ENCODE peak calls at places on chromosome 11, in four cellular contexts. D is Peyer's patch, B is fibroblast of lung, R is PC-9. G is an unnamed sample. For H3K9me3, the result is how much of the 10 kb centered on the place peaks cover.

GRCh38 chr11:126991596-126991995 is 9.0 kb downstream of the KIRREL3 start:
- DNase-seq in R (peak), B (no peak), D (no peak), G (no peak)

GRCh38 chr11:17703951-17704350 is 15.4 kb upstream of the MYOD1 start:
- DNase-seq in D (no peak), R (no peak), B (peak), G (no peak)

GRCh38 chr11:68974421-68975194 is 6.2 kb downstream of the MRGPRD start:
- DNase-seq in B (peak), R (no peak), D (peak), G (peak)

GRCh38 chr11:86990520-86990919 is 35.3 kb upstream of the FZD4 start:
- DNase-seq in R (peak), B (peak), D (no peak), G (peak)

GRCh38 chr11:117625237-117625636 is 171.8 kb downstream of the DSCAML1 start:
- DNase-seq in R (no peak), D (no peak), B (no peak), G (no peak)

GRCh38 chr11:19646308-19646707 is 66.3 kb upstream of the NAV2 start:
- DNase-seq in R (no peak), B (no peak), D (no peak), G (no peak)

GRCh38 chr11:78961186-78961782 is 386.6 kb upstream of the NARS2 start:
- DNase-seq in R (peak), B (peak), D (no peak), G (peak)

GRCh38 chr11:117809236-117810055 is 12.4 kb upstream of the DSCAML1 start:
- DNase-seq in D (peak), R (no peak), B (peak), G (peak)

GRCh38 chr11:16911658-16912057 is 102.6 kb downstream of the PLEKHA7 start:
- DNase-seq in R (no peak), B (no peak), D (no peak), G (no peak)

GRCh38 chr11:65113361-65113756 is 1.7 kb downstream of the TM7SF2 start:
- DNase-seq in D (no peak), B (no peak), R (no peak), G (no peak)

GRCh38 chr11:15159085-15159484 is 44.4 kb downstream of the INSC start:
- DNase-seq in D (no peak), B (peak), R (no peak), G (no peak)

GRCh38 chr11:114208371-114208770 is 87.8 kb upstream of the NNMT start:
- DNase-seq in R (no peak), D (no peak), B (no peak), G (no peak)

GRCh38 chr11:63880031-63880841 is 36.7 kb downstream of the RCOR2 start:
- DNase-seq in R (no peak), D (no peak), B (peak), G (no peak)

GRCh38 chr11:103877221-103877620 is 159.2 kb upstream of the DDI1 start:
- DNase-seq in D (no peak), R (no peak), B (peak), G (peak)

GRCh38 chr11:10514210-10514609 is 26.8 kb downstream of the RNF141 start:
- DNase-seq in R (no peak), B (no peak), D (no peak), G (no peak)

GRCh38 chr11:101446238-101446637 is 137.6 kb downstream of the TRPC6 start:
- DNase-seq in R (peak), B (peak), D (no peak), G (no peak)

GRCh38 chr11:125443767-125444311 is 52.2 kb downstream of the FEZ1 start:
- DNase-seq in D (no peak), R (no peak), B (no peak), G (no peak)

GRCh38 chr11:120337133-120337895 is 1.1 kb downstream of the ARHGEF12 start:
- DNase-seq in B (peak), D (peak), R (peak), G (peak)

GRCh38 chr11:126949066-126949945 is 51.3 kb downstream of the KIRREL3 start:
- DNase-seq in B (peak), R (no peak), D (no peak), G (no peak)

GRCh38 chr11:1298695-1299492 is 10.5 kb downstream of the TOLLIP start:
- DNase-seq in R (peak), D (peak), B (peak), G (peak)

GRCh38 chr11:114026355-114026754 is 33.2 kb upstream of the ZBTB16 start:
- DNase-seq in B (peak), R (no peak), D (no peak), G (peak)

GRCh38 chr11:79076526-79077115 is 364.2 kb downstream of the TENM4 start:
- DNase-seq in B (no peak), R (no peak), D (no peak), G (peak)

GRCh38 chr11:10809373-10810199 is 860 bp upstream of the EIF4G2 start:
- DNase-seq in B (peak), R (no peak), D (no peak), G (peak)

GRCh38 chr11:33449798-33450197 is 192.6 kb downstream of the HIPK3 start:
- DNase-seq in D (no peak), B (peak), R (peak), G (no peak)

GRCh38 chr11:72209101-72209500 is 7.5 kb upstream of the FOLR2 start:
- DNase-seq in R (no peak), B (no peak), D (no peak), G (peak)

GRCh38 chr11:134584001-134584561 is 172.0 kb upstream of the B3GAT1 start:
- DNase-seq in D (no peak), R (no peak), B (no peak), G (no peak)

GRCh38 chr11:59263225-59263894 is 50.6 kb upstream of the MPEG1 start:
- DNase-seq in D (peak), R (no peak), B (no peak), G (peak)

GRCh38 chr11:78802058-78802633 is 227.5 kb upstream of the NARS2 start:
- DNase-seq in D (no peak), R (no peak), B (peak), G (no peak)

GRCh38 chr11:43735931-43736330 is 55.4 kb downstream of the HSD17B12 start:
- DNase-seq in B (peak), R (no peak), D (no peak), G (no peak)

GRCh38 chr11:26078217-26078821 is 253.6 kb upstream of the ANO3 start:
- DNase-seq in B (no peak), R (no peak), D (no peak), G (no peak)

GRCh38 chr11:287821-288327 is 1.1 kb upstream of the PGGHG start:
- DNase-seq in R (no peak), B (no peak), D (peak), G (peak)

GRCh38 chr11:117934526-117935307 is 5.5 kb upstream of the TMPRSS13 start:
- DNase-seq in B (no peak), R (no peak), D (peak), G (peak)

GRCh38 chr11:124586247-124586860 is 16.6 kb downstream of the OR8A1 start:
- DNase-seq in R (no peak), B (peak), D (peak), G (peak)

GRCh38 chr11:78902771-78903507 is 328.3 kb upstream of the NARS2 start:
- DNase-seq in B (no peak), R (no peak), D (no peak), G (no peak)

GRCh38 chr11:71304045-71304444 is 51.7 kb upstream of the SHANK2 start:
- DNase-seq in D (no peak), R (no peak), B (no peak), G (no peak)

GRCh38 chr11:128302425-128303186 is 284.8 kb downstream of the ETS1 start:
- DNase-seq in R (no peak), D (no peak), B (no peak), G (no peak)

GRCh38 chr11:8082391-8083087 is 1.5 kb downstream of the TUB start:
- DNase-seq in B (no peak), R (no peak), D (no peak), G (no peak)

GRCh38 chr11:50075856-50076255 is 43.2 kb downstream of the OR4C45 start:
- DNase-seq in B (no peak), D (no peak), R (no peak), G (no peak)

GRCh38 chr11:50074161-50074560 is 41.5 kb downstream of the OR4C45 start:
- DNase-seq in D (no peak), R (no peak), B (no peak), G (no peak)

GRCh38 chr11:50078001-50078400 is 45.3 kb downstream of the OR4C45 start:
- DNase-seq in R (no peak), B (no peak), D (no peak), G (no peak)

GRCh38 chr11:50080256-50080655 is 47.6 kb downstream of the OR4C45 start:
- DNase-seq in B (no peak), D (no peak), R (no peak), G (no peak)

DNA sequence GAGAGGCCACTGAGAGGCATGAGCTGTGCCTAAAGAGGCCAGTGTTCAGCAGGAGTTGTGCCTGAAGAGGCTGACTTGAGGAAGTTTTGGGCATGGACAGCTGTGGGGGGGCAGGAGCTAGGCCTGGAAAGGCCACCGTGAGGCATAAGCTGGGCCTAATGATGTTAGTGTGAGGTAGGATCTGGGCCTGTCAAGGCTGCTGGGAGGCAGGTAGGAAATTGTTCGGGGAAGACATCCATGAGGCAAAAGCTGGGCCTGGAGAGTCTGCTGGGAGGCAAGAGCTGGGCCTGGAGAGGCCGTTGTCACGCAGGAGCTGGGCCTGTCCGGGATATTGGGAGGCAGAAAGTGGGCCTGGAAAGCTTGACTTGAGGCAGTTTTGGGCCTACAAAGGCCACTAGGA is 44.9 kb downstream of the OR4C45 start:
- DNase-seq in B (no peak), D (no peak), R (no peak), G (no peak)
- H3K9me3 ChIP-seq in B (under half), D (under half), R (under half), G (under half)

GRCh38 chr11:102613455-102613854 is 11.7 kb downstream of the MMP20 start:
- DNase-seq in D (no peak), R (no peak), B (no peak), G (no peak)
- H3K4me3 ChIP-seq in D (no peak), R (no peak), B (no peak), G (no peak)

GRCh38 chr11:74871037-74871436 is 77.9 kb downstream of the XRRA1 start:
- DNase-seq in D (no peak), R (no peak), B (no peak), G (no peak)

GRCh38 chr11:74866557-74866956 is 82.3 kb downstream of the XRRA1 start:
- DNase-seq in D (no peak), B (no peak), R (no peak), G (no peak)

DNA sequence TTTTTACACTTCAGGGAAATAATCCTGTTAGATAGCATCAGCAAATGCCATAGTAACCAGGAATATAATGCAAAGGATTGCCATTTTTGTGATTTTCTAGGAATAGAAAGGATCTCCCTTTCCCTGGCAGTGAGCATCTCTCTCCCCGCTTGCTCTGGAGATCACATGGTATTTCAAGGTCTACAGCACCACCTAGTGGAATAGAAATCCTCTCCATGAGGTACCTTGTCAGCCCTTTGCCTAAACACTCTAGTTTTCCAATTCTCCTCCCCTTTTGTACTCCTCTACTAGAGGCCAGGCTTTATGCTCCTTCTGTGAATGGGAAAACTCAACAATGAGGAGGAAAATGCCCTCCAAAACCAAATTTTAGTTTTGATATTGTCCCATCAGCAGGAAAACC is 78.4 kb downstream of the XRRA1 start:
- DNase-seq in B (peak), D (no peak), R (no peak), G (peak)
- H3K9me3 ChIP-seq in B (under half), D (half or more), R (half or more), G (half or more)

DNA sequence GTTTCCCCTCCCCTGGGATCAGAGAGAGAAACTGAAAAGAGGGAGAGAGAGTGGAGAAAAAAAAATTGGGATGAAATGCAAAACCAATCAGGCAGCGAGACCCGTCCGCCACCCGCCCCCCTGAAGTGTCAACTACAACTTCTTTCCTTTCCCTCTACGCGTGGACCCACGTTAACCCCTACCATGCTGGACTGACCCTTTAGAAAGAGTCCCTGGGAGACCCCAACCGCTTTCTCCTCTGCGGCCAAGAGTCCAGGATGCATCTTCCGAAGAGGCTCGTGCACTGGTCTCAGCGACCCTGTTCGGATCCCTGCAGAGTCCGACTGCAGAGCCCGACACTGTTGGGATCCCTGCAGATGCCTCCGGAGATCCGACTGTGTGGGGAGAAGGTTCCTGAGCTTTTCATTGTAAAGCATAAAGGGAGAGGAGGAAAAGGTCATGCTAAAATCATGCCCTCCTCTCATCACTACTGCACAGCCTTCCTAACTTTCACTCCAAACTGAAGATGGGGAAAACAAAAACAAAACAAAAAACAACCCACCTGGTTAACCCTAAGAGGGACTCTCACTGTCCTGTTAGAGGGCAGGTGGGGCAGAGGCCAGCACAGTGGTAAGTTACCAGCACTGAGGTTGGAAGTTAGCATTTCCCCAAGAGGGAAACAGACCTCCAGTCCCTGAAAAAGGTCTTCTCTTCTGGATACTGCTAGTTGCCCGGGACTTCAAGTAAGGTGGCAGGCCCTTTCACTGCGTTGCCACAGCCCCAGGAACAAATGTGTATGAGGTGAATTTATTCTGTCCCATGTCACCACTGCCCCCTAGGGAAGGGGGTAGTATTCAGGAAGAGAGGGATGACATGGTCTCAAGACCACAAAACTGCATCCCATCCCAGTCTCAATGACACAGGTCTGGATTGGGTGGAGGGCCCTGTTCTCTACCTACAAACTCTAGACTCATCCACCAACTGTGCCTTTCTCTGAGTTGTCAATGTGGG is 578 bp upstream of the ADAMTS8 start:
- DNase-seq in D (no peak), B (no peak), R (no peak), G (no peak)
- H3K4me3 ChIP-seq in D (peak), B (peak), R (no peak), G (peak)

GRCh38 chr11:54930930-54931329 is 224.3 kb downstream of the OR4A5 start:
- DNase-seq in D (no peak), B (no peak), R (no peak), G (no peak)
- H3K9me3 ChIP-seq in D (half or more), B (under half), R (under half), G (under half)

GRCh38 chr11:76426660-76427059 is 18.2 kb upstream of the EMSY start:
- DNase-seq in D (no peak), B (no peak), R (no peak), G (no peak)

GRCh38 chr11:76419896-76420295 is 24.9 kb upstream of the EMSY start:
- DNase-seq in D (no peak), B (no peak), R (no peak), G (no peak)

GRCh38 chr11:76424891-76425290 is 19.9 kb upstream of the EMSY start:
- DNase-seq in B (no peak), R (no peak), D (no peak), G (no peak)

DNA sequence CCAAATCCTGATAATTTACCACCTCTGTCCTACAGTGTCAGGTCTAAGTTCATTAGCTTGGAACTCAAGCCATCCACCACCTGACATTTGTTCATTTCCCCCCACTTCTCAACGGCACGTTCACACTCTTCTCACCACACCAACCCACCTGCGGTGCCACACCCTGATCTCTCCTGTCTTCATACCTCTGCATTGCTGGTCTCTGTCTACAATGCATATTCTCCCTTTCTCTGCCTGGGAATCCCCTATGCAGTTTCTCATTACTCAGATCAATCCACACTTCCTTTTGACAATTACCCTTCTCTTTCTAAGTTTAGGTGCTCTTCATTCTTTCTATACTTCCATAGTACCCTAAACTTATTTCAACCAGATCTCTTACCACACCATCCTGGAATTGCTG is 20.4 kb upstream of the EMSY start:
- DNase-seq in D (no peak), B (no peak), R (no peak), G (no peak)
- H3K4me3 ChIP-seq in D (no peak), B (no peak), R (no peak), G (no peak)

DNA sequence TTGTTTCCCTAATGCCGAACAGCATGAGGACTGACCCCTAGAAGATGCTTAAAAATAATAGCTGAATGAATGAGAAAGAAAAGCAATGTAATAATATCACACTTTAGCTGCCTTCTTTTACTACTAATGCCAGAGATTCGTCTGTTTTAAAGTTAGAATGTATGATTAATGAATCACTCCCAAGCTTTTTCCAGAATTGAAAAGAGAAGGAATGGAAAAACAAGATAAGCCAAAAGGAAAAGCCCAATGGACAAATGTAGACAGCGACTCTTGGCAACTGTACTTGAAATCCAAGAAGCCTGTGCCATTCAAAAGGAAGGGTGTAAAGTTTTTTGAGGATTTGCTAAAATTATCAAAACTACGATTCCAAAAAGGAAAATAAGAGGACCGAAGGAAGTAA is 40.7 kb upstream of the PAMR1 start:
- DNase-seq in B (peak), D (no peak), R (no peak), G (no peak)
- H3K9me3 ChIP-seq in B (under half), D (under half), R (under half), G (under half)

DNA sequence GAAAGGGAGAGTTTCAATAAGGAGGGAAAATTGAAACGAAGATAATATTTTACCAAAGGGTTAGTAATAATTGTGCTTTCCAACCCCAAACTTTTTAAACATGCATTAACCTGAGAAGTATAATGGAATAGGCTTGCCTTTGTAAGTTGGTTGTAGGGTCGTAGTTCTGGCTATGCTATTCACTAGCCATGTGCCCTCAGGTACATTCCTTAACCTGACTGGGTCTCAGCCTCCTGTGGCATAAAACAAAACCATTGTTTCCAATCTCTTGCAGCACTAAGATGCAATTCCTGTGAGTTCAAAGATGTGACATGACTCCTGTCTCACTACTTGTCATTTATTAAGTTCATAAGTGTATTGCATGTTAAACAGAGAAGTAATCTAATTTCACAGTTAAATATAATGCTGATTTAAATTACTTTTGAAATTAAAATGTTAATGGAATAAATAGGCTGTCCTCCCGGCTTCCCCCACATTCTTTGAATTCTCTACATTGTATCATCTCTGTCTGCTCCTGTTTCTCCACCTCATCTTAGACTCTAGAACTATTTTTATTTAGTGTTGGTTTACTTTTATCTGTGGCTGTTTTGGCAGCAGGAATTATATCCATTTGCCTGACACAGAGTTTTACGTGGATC is 216.2 kb downstream of the FAT3 start:
- DNase-seq in R (no peak), D (no peak), B (peak), G (no peak)
- H3K4me3 ChIP-seq in R (no peak), D (no peak), B (no peak), G (no peak)